ENCODE peak calls at places on chromosomes 11 and 22, in five cellular contexts. One of them, this sample, is unnamed.

GRCh38 chr11:46277623-46278386 is at the start of gene CREB3L1:
- DNase-seq in psoas muscle: peak
- DNase-seq in NCI-H345: no peak
- DNase-seq in astrocyte of the spinal cord: peak
- DNase-seq in activated CD4-positive, alpha-beta memory T cell treated with anti-CD3 and anti-CD28 coated beads, Interleukin-2, amount 10 ng/mL, durations not matched to agents 7 days and 5 days: no peak
- DNase-seq in this sample: no peak

GRCh38 chr11:76772100-76772782 is 10.9 kb upstream of the TSKU start:
- DNase-seq in astrocyte of the spinal cord: no peak
- DNase-seq in activated CD4-positive, alpha-beta memory T cell treated with anti-CD3 and anti-CD28 coated beads, Interleukin-2, amount 10 ng/mL, durations not matched to agents 7 days and 5 days: no peak
- DNase-seq in psoas muscle: no peak
- DNase-seq in NCI-H345: no peak
- DNase-seq in this sample: no peak

GRCh38 chr11:100602716-100603115 is 84.4 kb upstream of the ARHGAP42 start:
- DNase-seq in psoas muscle: no peak
- DNase-seq in activated CD4-positive, alpha-beta memory T cell treated with anti-CD3 and anti-CD28 coated beads, Interleukin-2, amount 10 ng/mL, durations not matched to agents 7 days and 5 days: no peak
- DNase-seq in NCI-H345: no peak
- DNase-seq in astrocyte of the spinal cord: no peak
- DNase-seq in this sample: no peak

GRCh38 chr11:34358666-34359547 is 1.1 kb upstream of the ABTB2 start:
- DNase-seq in psoas muscle: peak
- DNase-seq in NCI-H345: peak
- DNase-seq in activated CD4-positive, alpha-beta memory T cell treated with anti-CD3 and anti-CD28 coated beads, Interleukin-2, amount 10 ng/mL, durations not matched to agents 7 days and 5 days: peak
- DNase-seq in astrocyte of the spinal cord: peak
- DNase-seq in this sample: peak

GRCh38 chr11:35943761-35944502 is at the start of gene LDLRAD3:
- DNase-seq in astrocyte of the spinal cord: peak
- DNase-seq in activated CD4-positive, alpha-beta memory T cell treated with anti-CD3 and anti-CD28 coated beads, Interleukin-2, amount 10 ng/mL, durations not matched to agents 7 days and 5 days: peak
- DNase-seq in NCI-H345: peak
- DNase-seq in psoas muscle: peak
- DNase-seq in this sample: no peak

GRCh38 chr11:80638296-80638695 is 1197.5 kb upstream of the TENM4 start:
- DNase-seq in activated CD4-positive, alpha-beta memory T cell treated with anti-CD3 and anti-CD28 coated beads, Interleukin-2, amount 10 ng/mL, durations not matched to agents 7 days and 5 days: no peak
- DNase-seq in astrocyte of the spinal cord: no peak
- DNase-seq in psoas muscle: no peak
- DNase-seq in NCI-H345: no peak
- DNase-seq in this sample: no peak

GRCh38 chr22:22210375-22210774 is 34.2 kb upstream of the VPREB1 start:
- DNase-seq in activated CD4-positive, alpha-beta memory T cell treated with anti-CD3 and anti-CD28 coated beads, Interleukin-2, amount 10 ng/mL, durations not matched to agents 7 days and 5 days: peak
- DNase-seq in astrocyte of the spinal cord: peak
- DNase-seq in psoas muscle: no peak
- DNase-seq in NCI-H345: no peak
- DNase-seq in this sample: no peak

GRCh38 chr22:38401336-38402084 is 53.5 kb downstream of the KCNJ4 start:
- DNase-seq in activated CD4-positive, alpha-beta memory T cell treated with anti-CD3 and anti-CD28 coated beads, Interleukin-2, amount 10 ng/mL, durations not matched to agents 7 days and 5 days: no peak
- DNase-seq in NCI-H345: peak
- DNase-seq in psoas muscle: no peak
- DNase-seq in astrocyte of the spinal cord: no peak
- DNase-seq in this sample: no peak

GRCh38 chr22:43275545-43275981 is 67.6 kb downstream of the SCUBE1 start:
- DNase-seq in activated CD4-positive, alpha-beta memory T cell treated with anti-CD3 and anti-CD28 coated beads, Interleukin-2, amount 10 ng/mL, durations not matched to agents 7 days and 5 days: no peak
- DNase-seq in psoas muscle: no peak
- DNase-seq in astrocyte of the spinal cord: no peak
- DNase-seq in NCI-H345: no peak
- DNase-seq in this sample: peak

GRCh38 chr11:134785660-134786284 is 373.7 kb upstream of the B3GAT1 start:
- DNase-seq in astrocyte of the spinal cord: no peak
- DNase-seq in psoas muscle: no peak
- DNase-seq in NCI-H345: no peak
- DNase-seq in activated CD4-positive, alpha-beta memory T cell treated with anti-CD3 and anti-CD28 coated beads, Interleukin-2, amount 10 ng/mL, durations not matched to agents 7 days and 5 days: no peak
- DNase-seq in this sample: no peak

GRCh38 chr11:30000986-30001385 is 15.8 kb downstream of the KCNA4 start:
- DNase-seq in NCI-H345: peak
- DNase-seq in activated CD4-positive, alpha-beta memory T cell treated with anti-CD3 and anti-CD28 coated beads, Interleukin-2, amount 10 ng/mL, durations not matched to agents 7 days and 5 days: no peak
- DNase-seq in astrocyte of the spinal cord: no peak
- DNase-seq in psoas muscle: no peak
- DNase-seq in this sample: no peak

GRCh38 chr11:117794144-117794543 is 2.9 kb downstream of the DSCAML1 start:
- DNase-seq in psoas muscle: no peak
- DNase-seq in astrocyte of the spinal cord: no peak
- DNase-seq in NCI-H345: no peak
- DNase-seq in activated CD4-positive, alpha-beta memory T cell treated with anti-CD3 and anti-CD28 coated beads, Interleukin-2, amount 10 ng/mL, durations not matched to agents 7 days and 5 days: no peak
- DNase-seq in this sample: no peak

GRCh38 chr11:112922606-112923005 is 38.6 kb upstream of the NCAM1 start:
- DNase-seq in activated CD4-positive, alpha-beta memory T cell treated with anti-CD3 and anti-CD28 coated beads, Interleukin-2, amount 10 ng/mL, durations not matched to agents 7 days and 5 days: no peak
- DNase-seq in psoas muscle: no peak
- DNase-seq in NCI-H345: no peak
- DNase-seq in astrocyte of the spinal cord: no peak
- DNase-seq in this sample: no peak

GRCh38 chr22:17198188-17199130 is 20.8 kb downstream of the ADA2 start:
- DNase-seq in psoas muscle: peak
- DNase-seq in astrocyte of the spinal cord: peak
- DNase-seq in activated CD4-positive, alpha-beta memory T cell treated with anti-CD3 and anti-CD28 coated beads, Interleukin-2, amount 10 ng/mL, durations not matched to agents 7 days and 5 days: no peak
- DNase-seq in NCI-H345: no peak
- DNase-seq in this sample: no peak

GRCh38 chr11:124643605-124644425 is 21.2 kb downstream of the TBRG1 start:
- DNase-seq in activated CD4-positive, alpha-beta memory T cell treated with anti-CD3 and anti-CD28 coated beads, Interleukin-2, amount 10 ng/mL, durations not matched to agents 7 days and 5 days: no peak
- DNase-seq in NCI-H345: no peak
- DNase-seq in astrocyte of the spinal cord: peak
- DNase-seq in psoas muscle: no peak
- DNase-seq in this sample: no peak

GRCh38 chr11:60842688-60843605 is 1.0 kb downstream of the CCDC86 start:
- DNase-seq in astrocyte of the spinal cord: peak
- DNase-seq in activated CD4-positive, alpha-beta memory T cell treated with anti-CD3 and anti-CD28 coated beads, Interleukin-2, amount 10 ng/mL, durations not matched to agents 7 days and 5 days: no peak
- DNase-seq in NCI-H345: no peak
- DNase-seq in psoas muscle: no peak
- DNase-seq in this sample: no peak

GRCh38 chr11:16606784-16607674 is 131.4 kb upstream of the C11orf58 start:
- DNase-seq in NCI-H345: peak
- DNase-seq in astrocyte of the spinal cord: peak
- DNase-seq in activated CD4-positive, alpha-beta memory T cell treated with anti-CD3 and anti-CD28 coated beads, Interleukin-2, amount 10 ng/mL, durations not matched to agents 7 days and 5 days: no peak
- DNase-seq in psoas muscle: peak
- DNase-seq in this sample: no peak

This sample was measured in AML-193.